ENCODE peak calls at places on chromosomes 4 and X, in eight cellular contexts. One of them, this sample, is unnamed.

GRCh38 chrX:154546354-154547244 is at the start of gene G6PD:
- DNase-seq in GM13977: peak
- DNase-seq in GM13976: peak
- DNase-seq in GM06990: peak
- DNase-seq in CD8-positive, alpha-beta T cell: peak
- DNase-seq in H9: peak
- DNase-seq in AG10803: peak
- DNase-seq in CD4-positive, alpha-beta T cell: peak
- DNase-seq in this sample: peak

GRCh38 chrX:123525131-123525725 is 207.6 kb downstream of the THOC2 start:
- DNase-seq in GM13977: no peak
- DNase-seq in GM13976: no peak
- DNase-seq in GM06990: no peak
- DNase-seq in CD8-positive, alpha-beta T cell: no peak
- DNase-seq in H9: no peak
- DNase-seq in AG10803: no peak
- DNase-seq in CD4-positive, alpha-beta T cell: no peak
- DNase-seq in this sample: no peak

GRCh38 chr4:12852338-12853307 is 631.5 kb downstream of the RAB28 start:
- DNase-seq in GM13977: peak
- DNase-seq in GM13976: peak
- DNase-seq in GM06990: peak
- DNase-seq in CD8-positive, alpha-beta T cell: no peak
- DNase-seq in H9: peak
- DNase-seq in AG10803: peak
- DNase-seq in CD4-positive, alpha-beta T cell: no peak
- DNase-seq in this sample: no peak

GRCh38 chr4:58953575-58953974 is 1843.4 kb upstream of the IGFBP7 start:
- DNase-seq in GM13977: no peak
- DNase-seq in GM13976: no peak
- DNase-seq in GM06990: no peak
- DNase-seq in CD8-positive, alpha-beta T cell: no peak
- DNase-seq in H9: no peak
- DNase-seq in AG10803: no peak
- DNase-seq in CD4-positive, alpha-beta T cell: no peak
- DNase-seq in this sample: no peak

GRCh38 chr4:8242782-8243556 is 26.6 kb upstream of the HTRA3 start:
- DNase-seq in GM13977: no peak
- DNase-seq in GM13976: no peak
- DNase-seq in GM06990: no peak
- DNase-seq in CD8-positive, alpha-beta T cell: no peak
- DNase-seq in H9: no peak
- DNase-seq in AG10803: no peak
- DNase-seq in CD4-positive, alpha-beta T cell: no peak
- DNase-seq in this sample: no peak

GRCh38 chrX:43882294-43882681 is at the start of gene MAOB:
- DNase-seq in GM13977: no peak
- DNase-seq in GM13976: peak
- DNase-seq in GM06990: no peak
- DNase-seq in CD8-positive, alpha-beta T cell: no peak
- DNase-seq in H9: peak
- DNase-seq in AG10803: no peak
- DNase-seq in CD4-positive, alpha-beta T cell: no peak
- DNase-seq in this sample: peak

GRCh38 chr4:8831221-8832129 is 40.2 kb downstream of the HMX1 start:
- DNase-seq in GM13977: no peak
- DNase-seq in GM13976: no peak
- DNase-seq in GM06990: no peak
- DNase-seq in CD8-positive, alpha-beta T cell: no peak
- DNase-seq in H9: no peak
- DNase-seq in AG10803: no peak
- DNase-seq in CD4-positive, alpha-beta T cell: no peak
- DNase-seq in this sample: no peak

GRCh38 chrX:13489451-13489850 is 80.0 kb upstream of the EGFL6 start:
- DNase-seq in GM13977: no peak
- DNase-seq in GM13976: no peak
- DNase-seq in GM06990: no peak
- DNase-seq in CD8-positive, alpha-beta T cell: no peak
- DNase-seq in H9: no peak
- DNase-seq in AG10803: peak
- DNase-seq in CD4-positive, alpha-beta T cell: no peak
- DNase-seq in this sample: no peak

GRCh38 chrX:117215683-117216082 is 752.9 kb upstream of the CT83 start:
- DNase-seq in GM13977: no peak
- DNase-seq in GM13976: no peak
- DNase-seq in GM06990: no peak
- DNase-seq in CD8-positive, alpha-beta T cell: no peak
- DNase-seq in H9: no peak
- DNase-seq in AG10803: no peak
- DNase-seq in CD4-positive, alpha-beta T cell: no peak
- DNase-seq in this sample: no peak

GRCh38 chr4:172826346-172826745 is 342.3 kb upstream of the GALNT7 start:
- DNase-seq in GM13977: no peak
- DNase-seq in GM13976: no peak
- DNase-seq in GM06990: no peak
- DNase-seq in CD8-positive, alpha-beta T cell: no peak
- DNase-seq in H9: no peak
- DNase-seq in AG10803: no peak
- DNase-seq in CD4-positive, alpha-beta T cell: no peak
- DNase-seq in this sample: no peak

GRCh38 chr4:5952286-5953002 is 59.6 kb upstream of the CRMP1 start:
- DNase-seq in GM13977: no peak
- DNase-seq in GM13976: no peak
- DNase-seq in GM06990: no peak
- DNase-seq in CD8-positive, alpha-beta T cell: no peak
- DNase-seq in H9: no peak
- DNase-seq in AG10803: no peak
- DNase-seq in CD4-positive, alpha-beta T cell: no peak
- DNase-seq in this sample: no peak

GRCh38 chrX:18129694-18130093 is 91.0 kb downstream of the BEND2 start:
- DNase-seq in GM13977: no peak
- DNase-seq in GM13976: no peak
- DNase-seq in GM06990: peak
- DNase-seq in CD8-positive, alpha-beta T cell: no peak
- DNase-seq in H9: no peak
- DNase-seq in AG10803: no peak
- DNase-seq in CD4-positive, alpha-beta T cell: no peak
- DNase-seq in this sample: no peak

GRCh38 chr4:102759835-102760644 is 728 bp downstream of the MANBA start:
- DNase-seq in GM13977: peak
- DNase-seq in GM13976: peak
- DNase-seq in GM06990: no peak
- DNase-seq in CD8-positive, alpha-beta T cell: no peak
- DNase-seq in H9: no peak
- DNase-seq in AG10803: peak
- DNase-seq in CD4-positive, alpha-beta T cell: no peak
- DNase-seq in this sample: no peak

GRCh38 chr4:6137027-6137746 is 63.2 kb downstream of the JAKMIP1 start:
- DNase-seq in GM13977: no peak
- DNase-seq in GM13976: no peak
- DNase-seq in GM06990: no peak
- DNase-seq in CD8-positive, alpha-beta T cell: no peak
- DNase-seq in H9: no peak
- DNase-seq in AG10803: no peak
- DNase-seq in CD4-positive, alpha-beta T cell: no peak
- DNase-seq in this sample: no peak

DNA sequence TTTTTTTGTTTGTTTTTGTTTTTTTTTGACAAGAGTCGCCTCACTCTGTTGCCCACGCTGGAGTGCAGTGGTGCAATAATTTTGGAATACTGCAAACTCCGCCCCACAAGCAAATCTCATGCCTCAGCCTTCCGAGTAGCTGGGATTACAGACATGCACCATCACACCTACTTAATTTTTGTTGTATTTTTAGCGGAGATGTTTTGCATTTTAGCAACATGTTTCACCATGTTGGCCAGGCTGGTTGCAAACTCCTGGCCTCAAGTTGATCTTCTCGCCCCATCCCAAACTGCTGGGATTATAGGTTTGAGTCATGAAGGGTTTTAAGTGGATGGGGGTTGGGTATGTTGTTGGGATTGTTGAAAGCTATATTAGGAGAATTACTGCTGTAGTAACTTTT is 270.9 kb upstream of the LCORL start:
- DNase-seq in GM13977: no peak
- DNase-seq in GM13976: no peak
- DNase-seq in GM06990: no peak
- DNase-seq in CD8-positive, alpha-beta T cell: no peak
- DNase-seq in H9: no peak
- DNase-seq in AG10803: no peak
- DNase-seq in CD4-positive, alpha-beta T cell: no peak
- DNase-seq in this sample: no peak
- TF ChIP-seq CTCF in GM13977: no peak
- TF ChIP-seq CTCF in GM13976: no peak
- TF ChIP-seq CTCF in GM06990: no peak
- TF ChIP-seq CTCF in CD8-positive, alpha-beta T cell: no peak
- TF ChIP-seq CTCF in H9: no peak
- TF ChIP-seq CTCF in AG10803: no peak
- TF ChIP-seq CTCF in CD4-positive, alpha-beta T cell: no peak
- TF ChIP-seq CTCF in this sample: no peak

GRCh38 chrX:106170318-106170717 is 2.2 kb downstream of the PWWP3B start:
- DNase-seq in GM13977: no peak
- DNase-seq in GM13976: no peak
- DNase-seq in GM06990: no peak
- DNase-seq in CD8-positive, alpha-beta T cell: no peak
- DNase-seq in H9: no peak
- DNase-seq in AG10803: peak
- DNase-seq in CD4-positive, alpha-beta T cell: no peak
- DNase-seq in this sample: no peak
- TF ChIP-seq CTCF in GM13977: peak
- TF ChIP-seq CTCF in GM13976: peak
- TF ChIP-seq CTCF in GM06990: peak
- TF ChIP-seq CTCF in CD8-positive, alpha-beta T cell: no peak
- TF ChIP-seq CTCF in H9: peak
- TF ChIP-seq CTCF in AG10803: peak
- TF ChIP-seq CTCF in CD4-positive, alpha-beta T cell: no peak
- TF ChIP-seq CTCF in this sample: peak

GRCh38 chrX:109830704-109831206 is 97.7 kb upstream of the ACSL4 start:
- DNase-seq in GM13977: no peak
- DNase-seq in GM13976: no peak
- DNase-seq in GM06990: no peak
- DNase-seq in CD8-positive, alpha-beta T cell: no peak
- DNase-seq in H9: no peak
- DNase-seq in AG10803: peak
- DNase-seq in CD4-positive, alpha-beta T cell: no peak
- DNase-seq in this sample: no peak

GRCh38 chrX:109822861-109823260 is 89.8 kb upstream of the ACSL4 start:
- DNase-seq in GM13977: no peak
- DNase-seq in GM13976: no peak
- DNase-seq in GM06990: no peak
- DNase-seq in CD8-positive, alpha-beta T cell: no peak
- DNase-seq in H9: no peak
- DNase-seq in AG10803: no peak
- DNase-seq in CD4-positive, alpha-beta T cell: no peak
- DNase-seq in this sample: no peak

GRCh38 chrX:109830157-109830703 is 97.2 kb upstream of the ACSL4 start:
- DNase-seq in GM13977: no peak
- DNase-seq in GM13976: no peak
- DNase-seq in GM06990: no peak
- DNase-seq in CD8-positive, alpha-beta T cell: no peak
- DNase-seq in H9: no peak
- DNase-seq in AG10803: no peak
- DNase-seq in CD4-positive, alpha-beta T cell: no peak
- DNase-seq in this sample: no peak

GRCh38 chrX:109827772-109828171 is 94.7 kb upstream of the ACSL4 start:
- DNase-seq in GM13977: no peak
- DNase-seq in GM13976: no peak
- DNase-seq in GM06990: no peak
- DNase-seq in CD8-positive, alpha-beta T cell: no peak
- DNase-seq in H9: no peak
- DNase-seq in AG10803: no peak
- DNase-seq in CD4-positive, alpha-beta T cell: no peak
- DNase-seq in this sample: no peak

GRCh38 chrX:109826954-109827708 is 94.1 kb upstream of the ACSL4 start:
- DNase-seq in GM13977: no peak
- DNase-seq in GM13976: no peak
- DNase-seq in GM06990: no peak
- DNase-seq in CD8-positive, alpha-beta T cell: no peak
- DNase-seq in H9: no peak
- DNase-seq in AG10803: peak
- DNase-seq in CD4-positive, alpha-beta T cell: no peak
- DNase-seq in this sample: no peak
- TF ChIP-seq CTCF in GM13977: no peak
- TF ChIP-seq CTCF in GM13976: no peak
- TF ChIP-seq CTCF in GM06990: no peak
- TF ChIP-seq CTCF in CD8-positive, alpha-beta T cell: no peak
- TF ChIP-seq CTCF in H9: no peak
- TF ChIP-seq CTCF in AG10803: peak
- TF ChIP-seq CTCF in CD4-positive, alpha-beta T cell: no peak
- TF ChIP-seq CTCF in this sample: no peak

DNA sequence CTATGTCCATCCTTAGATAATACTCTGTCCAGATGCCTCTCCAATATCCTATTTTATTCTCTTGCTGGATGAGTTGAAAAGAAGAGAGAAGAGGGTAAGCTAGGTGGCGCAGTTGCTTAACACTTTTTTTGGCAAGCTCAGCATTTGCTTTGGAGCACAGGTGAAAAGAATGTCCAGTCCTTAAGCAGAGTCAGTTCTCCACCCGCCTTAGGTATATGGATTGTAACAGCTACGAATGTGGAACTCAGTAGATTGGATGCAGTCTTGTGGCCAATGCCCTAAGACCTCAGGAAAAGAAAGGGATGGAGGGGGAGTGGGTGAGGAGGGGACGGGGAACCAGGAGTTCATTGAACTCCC is 208.4 kb downstream of the NWD2 start:
- DNase-seq in GM13977: peak
- DNase-seq in GM13976: peak
- DNase-seq in GM06990: peak
- DNase-seq in CD8-positive, alpha-beta T cell: peak
- DNase-seq in H9: peak
- DNase-seq in AG10803: peak
- DNase-seq in CD4-positive, alpha-beta T cell: peak
- DNase-seq in this sample: no peak
- TF ChIP-seq CTCF in GM13977: peak
- TF ChIP-seq CTCF in GM13976: peak
- TF ChIP-seq CTCF in GM06990: peak
- TF ChIP-seq CTCF in CD8-positive, alpha-beta T cell: peak
- TF ChIP-seq CTCF in H9: peak
- TF ChIP-seq CTCF in AG10803: peak
- TF ChIP-seq CTCF in CD4-positive, alpha-beta T cell: peak
- TF ChIP-seq CTCF in this sample: peak

GRCh38 chrX:23901805-23902204 is 5.9 kb downstream of the APOO start:
- DNase-seq in GM13977: peak
- DNase-seq in GM13976: peak
- DNase-seq in GM06990: peak
- DNase-seq in CD8-positive, alpha-beta T cell: no peak
- DNase-seq in H9: peak
- DNase-seq in AG10803: peak
- DNase-seq in CD4-positive, alpha-beta T cell: peak
- DNase-seq in this sample: no peak
- TF ChIP-seq CTCF in GM13977: peak
- TF ChIP-seq CTCF in GM13976: peak
- TF ChIP-seq CTCF in GM06990: peak
- TF ChIP-seq CTCF in CD8-positive, alpha-beta T cell: no peak
- TF ChIP-seq CTCF in H9: peak
- TF ChIP-seq CTCF in AG10803: peak
- TF ChIP-seq CTCF in CD4-positive, alpha-beta T cell: no peak
- TF ChIP-seq CTCF in this sample: no peak

This sample was measured in glutamatergic neuron.